ENCODE peak calls at places on chromosomes 16 and 17, in seven cellular contexts. One of them, this sample, is unnamed.
A peak's percentile ranks its signal among the peaks of the same experiment; 100 is the strongest.

GRCh38 chr17:39868554-39868942 is 546 bp downstream of the ZPBP2 start:
- DNase-seq in thoracic aorta: no peak
- DNase-seq in left ventricle myocardium inferior: no peak
- DNase-seq in spleen: peak; percentile 44
- DNase-seq in AG04450: no peak
- DNase-seq in CD4-positive, alpha-beta T cell: no peak
- DNase-seq in tibial artery: no peak
- DNase-seq in this sample: no peak

GRCh38 chr16:25110392-25110947 is 1.1 kb upstream of the LCMT1 start:
- DNase-seq in thoracic aorta: no peak
- DNase-seq in left ventricle myocardium inferior: no peak
- DNase-seq in spleen: no peak
- DNase-seq in AG04450: no peak
- DNase-seq in CD4-positive, alpha-beta T cell: no peak
- DNase-seq in tibial artery: no peak
- DNase-seq in this sample: no peak

GRCh38 chr17:54494731-54495715 is 405.6 kb upstream of the TOM1L1 start:
- DNase-seq in thoracic aorta: no peak
- DNase-seq in left ventricle myocardium inferior: no peak
- DNase-seq in spleen: no peak
- DNase-seq in AG04450: no peak
- DNase-seq in CD4-positive, alpha-beta T cell: no peak
- DNase-seq in tibial artery: no peak
- DNase-seq in this sample: no peak

GRCh38 chr16:50298075-50298460 is 31.7 kb downstream of the ADCY7 start:
- DNase-seq in thoracic aorta: no peak
- DNase-seq in left ventricle myocardium inferior: no peak
- DNase-seq in spleen: peak; percentile 54
- DNase-seq in AG04450: no peak
- DNase-seq in CD4-positive, alpha-beta T cell: no peak
- DNase-seq in tibial artery: no peak
- DNase-seq in this sample: no peak

GRCh38 chr17:56173026-56173425 is 19.8 kb downstream of the ANKFN1 start:
- DNase-seq in thoracic aorta: no peak
- DNase-seq in left ventricle myocardium inferior: no peak
- DNase-seq in spleen: no peak
- DNase-seq in AG04450: no peak
- DNase-seq in CD4-positive, alpha-beta T cell: no peak
- DNase-seq in tibial artery: no peak
- DNase-seq in this sample: no peak

GRCh38 chr16:69440236-69440635 is 15.8 kb downstream of the CYB5B start:
- DNase-seq in thoracic aorta: no peak
- DNase-seq in left ventricle myocardium inferior: no peak
- DNase-seq in spleen: no peak
- DNase-seq in AG04450: no peak
- DNase-seq in CD4-positive, alpha-beta T cell: no peak
- DNase-seq in tibial artery: no peak
- DNase-seq in this sample: no peak

GRCh38 chr16:57091200-57091989 is 988 bp upstream of the CPNE2 start:
- DNase-seq in thoracic aorta: peak; percentile 19
- DNase-seq in left ventricle myocardium inferior: peak; percentile 40
- DNase-seq in spleen: no peak
- DNase-seq in AG04450: no peak
- DNase-seq in CD4-positive, alpha-beta T cell: no peak
- DNase-seq in tibial artery: peak; percentile 80
- DNase-seq in this sample: peak; percentile 52

GRCh38 chr17:72934927-72935326 is 157.6 kb downstream of the SLC39A11 start:
- DNase-seq in thoracic aorta: no peak
- DNase-seq in left ventricle myocardium inferior: no peak
- DNase-seq in spleen: no peak
- DNase-seq in AG04450: no peak
- DNase-seq in CD4-positive, alpha-beta T cell: no peak
- DNase-seq in tibial artery: no peak
- DNase-seq in this sample: no peak

GRCh38 chr16:17520567-17520966 is 49.8 kb upstream of the XYLT1 start:
- DNase-seq in thoracic aorta: no peak
- DNase-seq in left ventricle myocardium inferior: no peak
- DNase-seq in spleen: no peak
- DNase-seq in AG04450: no peak
- DNase-seq in CD4-positive, alpha-beta T cell: no peak
- DNase-seq in tibial artery: no peak
- DNase-seq in this sample: no peak

DNA sequence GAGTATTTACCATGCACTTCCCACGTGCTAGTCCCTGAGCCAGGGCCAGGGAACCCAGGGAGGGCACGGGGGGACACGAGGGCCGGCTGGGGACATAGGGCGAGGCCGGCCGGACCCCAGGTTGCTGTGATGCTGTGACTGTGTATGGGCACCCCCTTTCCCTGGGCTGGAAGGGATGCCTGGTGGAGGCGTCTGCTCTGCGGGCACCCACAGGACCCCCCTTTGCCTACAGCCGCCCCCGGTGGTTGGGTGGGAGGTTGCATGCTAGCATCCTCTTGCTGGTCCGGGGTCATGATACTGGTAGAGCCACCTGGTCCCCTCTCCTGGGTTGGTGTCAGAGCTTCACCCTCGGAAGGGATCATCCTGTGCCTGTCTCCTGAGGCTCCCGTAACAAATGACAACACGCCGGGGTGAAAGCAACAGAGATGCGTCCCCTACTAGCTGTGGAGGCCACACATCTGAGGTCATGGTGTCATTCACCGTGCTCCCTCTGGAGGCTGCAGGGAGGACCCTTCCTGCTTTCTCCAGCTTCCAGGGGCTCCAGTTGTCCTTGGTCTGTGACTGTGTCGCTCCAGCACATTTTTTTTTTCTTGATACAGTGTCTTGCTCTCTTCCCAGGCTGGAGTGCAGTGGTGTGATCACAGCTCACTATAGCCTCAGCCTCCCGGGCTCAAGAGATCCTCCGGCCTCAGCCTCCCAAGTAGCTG is 3.1 kb upstream of the CIAO3 start:
- DNase-seq in thoracic aorta: no peak
- DNase-seq in left ventricle myocardium inferior: no peak
- DNase-seq in spleen: peak; percentile 75
- DNase-seq in AG04450: no peak
- DNase-seq in CD4-positive, alpha-beta T cell: no peak
- DNase-seq in tibial artery: no peak
- DNase-seq in this sample: no peak
- TF ChIP-seq CTCF in thoracic aorta: no peak
- TF ChIP-seq CTCF in left ventricle myocardium inferior: no peak
- TF ChIP-seq CTCF in spleen: no peak
- TF ChIP-seq CTCF in AG04450: peak; percentile 11
- TF ChIP-seq CTCF in CD4-positive, alpha-beta T cell: no peak
- TF ChIP-seq CTCF in tibial artery: no peak
- TF ChIP-seq CTCF in this sample: no peak

DNA sequence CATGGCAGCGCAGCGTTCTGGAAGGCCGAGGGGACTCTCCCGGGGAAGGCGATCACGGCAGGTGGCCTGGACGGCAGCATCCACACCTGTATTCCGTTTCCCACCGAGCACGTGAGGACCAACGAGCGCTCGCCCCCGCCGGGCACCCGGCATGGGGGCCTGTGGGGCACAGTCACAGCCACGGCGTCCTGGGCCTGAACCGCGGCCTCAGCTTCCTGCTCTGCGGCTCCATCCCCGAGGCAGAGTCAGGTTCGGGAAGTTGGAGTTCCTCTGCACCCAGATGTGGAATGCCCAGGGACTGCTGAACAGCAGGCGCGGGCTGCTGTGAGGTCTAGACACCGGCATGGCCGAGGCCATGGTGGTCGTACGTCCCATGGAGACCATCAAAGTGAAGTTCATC is 1713.9 kb downstream of the TP53TG3F start:
- DNase-seq in thoracic aorta: no peak
- DNase-seq in left ventricle myocardium inferior: no peak
- DNase-seq in spleen: peak; percentile 55
- DNase-seq in AG04450: no peak
- DNase-seq in CD4-positive, alpha-beta T cell: no peak
- DNase-seq in tibial artery: peak; percentile 55
- DNase-seq in this sample: no peak
- H3K9me3 ChIP-seq in thoracic aorta: no peaks in the 10 kb centered on the region
- H3K9me3 ChIP-seq in left ventricle myocardium inferior: peaks cover 13% of the 10 kb centered on the region
- H3K9me3 ChIP-seq in spleen: peaks cover 62% of the 10 kb centered on the region
- H3K9me3 ChIP-seq in AG04450: peaks cover 41% of the 10 kb centered on the region
- H3K9me3 ChIP-seq in CD4-positive, alpha-beta T cell: peaks cover 8% of the 10 kb centered on the region
- H3K9me3 ChIP-seq in tibial artery: no peaks in the 10 kb centered on the region
- H3K9me3 ChIP-seq in this sample: no peaks in the 10 kb centered on the region

DNA sequence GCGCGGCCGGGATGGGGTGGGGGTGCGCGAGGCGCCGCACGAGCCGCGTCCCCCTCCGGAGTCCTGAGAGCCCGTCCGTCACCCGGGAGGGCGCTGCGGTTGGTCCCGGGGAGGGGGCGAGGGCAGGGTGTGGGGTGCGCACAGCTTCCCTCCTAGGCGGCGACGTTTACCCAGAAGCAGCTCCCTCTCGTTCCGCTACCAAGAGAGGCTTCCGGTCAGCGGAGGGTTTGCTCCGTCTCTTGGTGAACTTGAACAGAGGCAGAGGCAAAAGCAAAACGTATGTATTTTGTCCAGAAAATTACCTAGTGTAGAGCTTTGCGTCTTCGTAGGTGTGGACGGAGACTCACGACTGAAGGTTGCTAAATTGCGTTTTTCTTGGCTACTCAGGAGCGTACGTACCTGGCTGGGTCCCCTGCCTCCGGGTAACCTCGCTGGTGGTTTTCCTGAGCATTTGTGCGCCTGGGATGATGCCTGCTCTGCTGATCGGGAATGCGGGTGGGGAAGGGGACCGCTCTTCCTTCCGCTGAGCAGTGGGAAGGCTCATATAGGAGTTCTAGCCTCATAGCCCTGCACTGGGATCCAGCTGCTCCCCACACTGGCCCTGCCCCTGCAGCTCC is 824 bp downstream of the WSCD1 start:
- DNase-seq in thoracic aorta: no peak
- DNase-seq in left ventricle myocardium inferior: no peak
- DNase-seq in spleen: no peak
- DNase-seq in AG04450: no peak
- DNase-seq in CD4-positive, alpha-beta T cell: no peak
- DNase-seq in tibial artery: no peak
- DNase-seq in this sample: no peak
- TF ChIP-seq CTCF in thoracic aorta: no peak
- TF ChIP-seq CTCF in left ventricle myocardium inferior: no peak
- TF ChIP-seq CTCF in spleen: no peak
- TF ChIP-seq CTCF in AG04450: no peak
- TF ChIP-seq CTCF in CD4-positive, alpha-beta T cell: no peak
- TF ChIP-seq CTCF in tibial artery: no peak
- TF ChIP-seq CTCF in this sample: no peak

DNA sequence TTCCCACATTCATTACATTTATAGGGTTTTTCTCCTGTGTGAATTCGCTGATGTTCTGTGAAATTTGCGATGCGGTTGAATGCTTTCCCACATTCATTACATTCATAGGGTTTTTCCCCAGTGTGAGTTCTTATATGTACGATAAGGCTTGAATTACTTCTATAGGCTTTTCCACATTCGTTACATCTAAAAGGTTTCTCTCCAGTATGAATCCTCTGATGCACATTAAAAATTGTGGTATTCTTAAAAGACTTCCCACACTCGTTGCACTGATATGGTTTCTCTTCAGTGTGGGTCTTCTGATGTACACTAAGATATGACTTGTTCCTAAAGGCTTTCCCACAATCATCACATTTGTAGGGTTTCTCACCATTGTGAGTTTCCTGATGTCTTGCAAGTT is 30.4 kb downstream of the ZNF624 start:
- DNase-seq in thoracic aorta: no peak
- DNase-seq in left ventricle myocardium inferior: no peak
- DNase-seq in spleen: no peak
- DNase-seq in AG04450: no peak
- DNase-seq in CD4-positive, alpha-beta T cell: no peak
- DNase-seq in tibial artery: no peak
- DNase-seq in this sample: no peak
- H3K9me3 ChIP-seq in thoracic aorta: peaks cover 89% of the 10 kb centered on the region
- H3K9me3 ChIP-seq in left ventricle myocardium inferior: peaks cover 98% of the 10 kb centered on the region
- H3K9me3 ChIP-seq in spleen: peaks cover 100% of the 10 kb centered on the region
- H3K9me3 ChIP-seq in AG04450: peaks cover 41% of the 10 kb centered on the region
- H3K9me3 ChIP-seq in CD4-positive, alpha-beta T cell: peaks cover 89% of the 10 kb centered on the region
- H3K9me3 ChIP-seq in tibial artery: peaks cover 94% of the 10 kb centered on the region
- H3K9me3 ChIP-seq in this sample: peaks cover 40% of the 10 kb centered on the region

DNA sequence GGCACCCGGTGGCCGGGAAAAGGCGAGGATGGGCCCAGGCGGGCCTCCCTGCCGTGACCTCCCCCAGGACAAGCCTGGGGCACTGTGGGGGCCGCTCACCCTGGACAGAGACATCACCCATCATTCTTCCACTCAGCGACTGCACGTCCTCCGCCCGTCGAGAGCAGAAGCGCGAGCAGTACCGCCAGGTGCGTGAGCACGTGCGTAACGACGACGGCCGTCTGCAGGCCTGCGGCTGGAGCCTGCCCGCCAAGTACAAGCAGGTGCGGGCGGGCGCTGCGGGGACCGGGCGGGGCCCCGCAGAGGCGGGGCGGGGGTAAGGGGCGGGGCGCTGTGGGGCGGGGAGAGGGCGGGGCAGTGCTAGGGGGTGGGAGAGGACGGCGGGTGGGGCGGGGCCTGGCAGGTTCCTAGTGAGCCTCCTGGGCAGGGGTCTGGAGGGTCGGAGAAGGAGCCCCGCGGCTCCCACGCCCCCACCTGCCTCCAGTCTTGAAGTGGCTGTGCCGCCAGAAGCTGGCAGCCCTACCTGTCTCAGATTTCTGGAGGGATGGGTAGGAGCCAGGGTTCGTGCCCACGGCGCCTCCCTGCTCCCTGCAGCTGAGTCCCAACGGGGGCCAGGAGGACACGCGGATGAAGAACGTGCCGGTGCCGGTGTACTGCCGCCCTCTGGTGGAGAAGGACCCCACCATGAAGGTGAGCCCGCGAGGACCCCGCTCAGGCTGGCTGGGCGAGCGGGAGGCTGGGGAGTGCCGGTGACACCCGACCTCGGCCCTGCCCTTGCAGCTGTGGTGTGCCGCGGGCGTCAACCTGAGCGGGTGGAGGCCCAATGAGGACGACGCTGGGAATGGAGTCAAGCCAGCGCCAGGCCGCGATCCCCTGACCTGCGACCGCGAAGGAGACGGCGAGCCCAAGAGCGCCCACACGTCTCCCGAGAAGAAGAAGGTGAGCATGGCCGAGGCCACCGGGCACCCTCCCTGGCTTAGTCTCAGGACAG is 7.5 kb downstream of the NME3 start:
- DNase-seq in thoracic aorta: no peak
- DNase-seq in left ventricle myocardium inferior: no peak
- DNase-seq in spleen: no peak
- DNase-seq in AG04450: no peak
- DNase-seq in CD4-positive, alpha-beta T cell: no peak
- DNase-seq in tibial artery: no peak
- DNase-seq in this sample: no peak
- TF ChIP-seq CTCF in thoracic aorta: no peak
- TF ChIP-seq CTCF in left ventricle myocardium inferior: peak; percentile 40
- TF ChIP-seq CTCF in spleen: no peak
- TF ChIP-seq CTCF in AG04450: peak; percentile 47
- TF ChIP-seq CTCF in CD4-positive, alpha-beta T cell: no peak
- TF ChIP-seq CTCF in tibial artery: no peak
- TF ChIP-seq CTCF in this sample: no peak

GRCh38 chr16:87536795-87537142 is 43.9 kb upstream of the ZCCHC14 start:
- DNase-seq in thoracic aorta: no peak
- DNase-seq in left ventricle myocardium inferior: no peak
- DNase-seq in spleen: no peak
- DNase-seq in AG04450: no peak
- DNase-seq in CD4-positive, alpha-beta T cell: no peak
- DNase-seq in tibial artery: no peak
- DNase-seq in this sample: no peak
- H3K9me3 ChIP-seq in thoracic aorta: peaks cover 8% of the 10 kb centered on the region
- H3K9me3 ChIP-seq in left ventricle myocardium inferior: peaks cover 21% of the 10 kb centered on the region
- H3K9me3 ChIP-seq in spleen: peaks cover 32% of the 10 kb centered on the region
- H3K9me3 ChIP-seq in AG04450: peaks cover 30% of the 10 kb centered on the region
- H3K9me3 ChIP-seq in CD4-positive, alpha-beta T cell: peaks cover 18% of the 10 kb centered on the region
- H3K9me3 ChIP-seq in tibial artery: peaks cover 3% of the 10 kb centered on the region
- H3K9me3 ChIP-seq in this sample: no peaks in the 10 kb centered on the region

GRCh38 chr16:51402785-51403184 is 251.7 kb upstream of the SALL1 start:
- DNase-seq in thoracic aorta: no peak
- DNase-seq in left ventricle myocardium inferior: no peak
- DNase-seq in spleen: no peak
- DNase-seq in AG04450: no peak
- DNase-seq in CD4-positive, alpha-beta T cell: no peak
- DNase-seq in tibial artery: no peak
- DNase-seq in this sample: no peak
- TF ChIP-seq CTCF in thoracic aorta: no peak
- TF ChIP-seq CTCF in left ventricle myocardium inferior: no peak
- TF ChIP-seq CTCF in spleen: no peak
- TF ChIP-seq CTCF in AG04450: no peak
- TF ChIP-seq CTCF in CD4-positive, alpha-beta T cell: no peak
- TF ChIP-seq CTCF in tibial artery: no peak
- TF ChIP-seq CTCF in this sample: no peak